ENCODE peak calls at places on chromosomes 11 and 22, in seven cellular contexts. One of them, this sample, is unnamed.

GRCh38 chr11:10407055-10407454 is 48.0 kb upstream of the AMPD3 start:
- DNase-seq in astrocyte of the spinal cord: no peak
- DNase-seq in AG04450: no peak
- DNase-seq in sigmoid colon: no peak
- DNase-seq in cardiac fibroblast: peak
- DNase-seq in body of pancreas: no peak
- DNase-seq in lower lobe of right lung: no peak
- DNase-seq in this sample: no peak

GRCh38 chr11:117992136-117992535 is 5.9 kb downstream of the IL10RA start:
- DNase-seq in astrocyte of the spinal cord: no peak
- DNase-seq in AG04450: no peak
- DNase-seq in sigmoid colon: no peak
- DNase-seq in cardiac fibroblast: no peak
- DNase-seq in body of pancreas: no peak
- DNase-seq in lower lobe of right lung: no peak
- DNase-seq in this sample: no peak

GRCh38 chr11:82790723-82791487 is 57.2 kb upstream of the FAM181B start:
- DNase-seq in astrocyte of the spinal cord: peak
- DNase-seq in AG04450: no peak
- DNase-seq in sigmoid colon: no peak
- DNase-seq in cardiac fibroblast: no peak
- DNase-seq in body of pancreas: no peak
- DNase-seq in lower lobe of right lung: no peak
- DNase-seq in this sample: no peak

GRCh38 chr22:46366801-46367706 is 31.5 kb downstream of the TRMU start:
- DNase-seq in astrocyte of the spinal cord: no peak
- DNase-seq in AG04450: no peak
- DNase-seq in sigmoid colon: no peak
- DNase-seq in cardiac fibroblast: no peak
- DNase-seq in body of pancreas: peak
- DNase-seq in lower lobe of right lung: peak
- DNase-seq in this sample: no peak

GRCh38 chr22:29224121-29224858 is 18.6 kb downstream of the EMID1 start:
- DNase-seq in astrocyte of the spinal cord: no peak
- DNase-seq in AG04450: no peak
- DNase-seq in sigmoid colon: peak
- DNase-seq in cardiac fibroblast: no peak
- DNase-seq in body of pancreas: no peak
- DNase-seq in lower lobe of right lung: no peak
- DNase-seq in this sample: no peak

GRCh38 chr11:26477406-26477805 is 94.7 kb downstream of the MUC15 start:
- DNase-seq in astrocyte of the spinal cord: no peak
- DNase-seq in AG04450: no peak
- DNase-seq in sigmoid colon: no peak
- DNase-seq in cardiac fibroblast: no peak
- DNase-seq in body of pancreas: no peak
- DNase-seq in lower lobe of right lung: no peak
- DNase-seq in this sample: no peak

GRCh38 chr11:94305146-94305545 is 766 bp downstream of the IZUMO1R start:
- DNase-seq in astrocyte of the spinal cord: no peak
- DNase-seq in AG04450: peak
- DNase-seq in sigmoid colon: no peak
- DNase-seq in cardiac fibroblast: peak
- DNase-seq in body of pancreas: no peak
- DNase-seq in lower lobe of right lung: no peak
- DNase-seq in this sample: no peak

GRCh38 chr11:6968816-6969215 is 42.6 kb downstream of the ZNF215 start:
- DNase-seq in astrocyte of the spinal cord: peak
- DNase-seq in AG04450: no peak
- DNase-seq in sigmoid colon: no peak
- DNase-seq in cardiac fibroblast: peak
- DNase-seq in body of pancreas: no peak
- DNase-seq in lower lobe of right lung: no peak
- DNase-seq in this sample: no peak

GRCh38 chr11:120142072-120142423 is 4.1 kb upstream of the TRIM29 start:
- DNase-seq in astrocyte of the spinal cord: no peak
- DNase-seq in AG04450: no peak
- DNase-seq in sigmoid colon: no peak
- DNase-seq in cardiac fibroblast: no peak
- DNase-seq in body of pancreas: peak
- DNase-seq in lower lobe of right lung: no peak
- DNase-seq in this sample: no peak

GRCh38 chr11:120149246-120149645 is 11.3 kb upstream of the TRIM29 start:
- DNase-seq in astrocyte of the spinal cord: no peak
- DNase-seq in AG04450: no peak
- DNase-seq in sigmoid colon: no peak
- DNase-seq in cardiac fibroblast: no peak
- DNase-seq in body of pancreas: no peak
- DNase-seq in lower lobe of right lung: no peak
- DNase-seq in this sample: no peak

GRCh38 chr11:120147094-120147949 is 9.4 kb upstream of the TRIM29 start:
- DNase-seq in astrocyte of the spinal cord: no peak
- DNase-seq in AG04450: no peak
- DNase-seq in sigmoid colon: no peak
- DNase-seq in cardiac fibroblast: no peak
- DNase-seq in body of pancreas: peak
- DNase-seq in lower lobe of right lung: no peak
- DNase-seq in this sample: no peak

GRCh38 chr11:120147950-120148270 is 10.0 kb upstream of the TRIM29 start:
- DNase-seq in astrocyte of the spinal cord: no peak
- DNase-seq in AG04450: no peak
- DNase-seq in sigmoid colon: no peak
- DNase-seq in cardiac fibroblast: no peak
- DNase-seq in body of pancreas: no peak
- DNase-seq in lower lobe of right lung: no peak
- DNase-seq in this sample: no peak

GRCh38 chr11:120146413-120147093 is 8.6 kb upstream of the TRIM29 start:
- DNase-seq in astrocyte of the spinal cord: no peak
- DNase-seq in AG04450: no peak
- DNase-seq in sigmoid colon: no peak
- DNase-seq in cardiac fibroblast: no peak
- DNase-seq in body of pancreas: peak
- DNase-seq in lower lobe of right lung: no peak
- DNase-seq in this sample: no peak
- TF ChIP-seq CTCF in astrocyte of the spinal cord: no peak
- TF ChIP-seq CTCF in AG04450: no peak
- TF ChIP-seq CTCF in sigmoid colon: no peak
- TF ChIP-seq CTCF in cardiac fibroblast: no peak
- TF ChIP-seq CTCF in body of pancreas: no peak
- TF ChIP-seq CTCF in lower lobe of right lung: no peak
- TF ChIP-seq CTCF in this sample: no peak

GRCh38 chr22:49429066-49429465 is 398.6 kb downstream of the BRD1 start:
- DNase-seq in astrocyte of the spinal cord: no peak
- DNase-seq in AG04450: no peak
- DNase-seq in sigmoid colon: no peak
- DNase-seq in cardiac fibroblast: no peak
- DNase-seq in body of pancreas: no peak
- DNase-seq in lower lobe of right lung: no peak
- DNase-seq in this sample: no peak
- TF ChIP-seq CTCF in astrocyte of the spinal cord: no peak
- TF ChIP-seq CTCF in AG04450: no peak
- TF ChIP-seq CTCF in sigmoid colon: no peak
- TF ChIP-seq CTCF in cardiac fibroblast: no peak
- TF ChIP-seq CTCF in body of pancreas: no peak
- TF ChIP-seq CTCF in lower lobe of right lung: no peak
- TF ChIP-seq CTCF in this sample: no peak

DNA sequence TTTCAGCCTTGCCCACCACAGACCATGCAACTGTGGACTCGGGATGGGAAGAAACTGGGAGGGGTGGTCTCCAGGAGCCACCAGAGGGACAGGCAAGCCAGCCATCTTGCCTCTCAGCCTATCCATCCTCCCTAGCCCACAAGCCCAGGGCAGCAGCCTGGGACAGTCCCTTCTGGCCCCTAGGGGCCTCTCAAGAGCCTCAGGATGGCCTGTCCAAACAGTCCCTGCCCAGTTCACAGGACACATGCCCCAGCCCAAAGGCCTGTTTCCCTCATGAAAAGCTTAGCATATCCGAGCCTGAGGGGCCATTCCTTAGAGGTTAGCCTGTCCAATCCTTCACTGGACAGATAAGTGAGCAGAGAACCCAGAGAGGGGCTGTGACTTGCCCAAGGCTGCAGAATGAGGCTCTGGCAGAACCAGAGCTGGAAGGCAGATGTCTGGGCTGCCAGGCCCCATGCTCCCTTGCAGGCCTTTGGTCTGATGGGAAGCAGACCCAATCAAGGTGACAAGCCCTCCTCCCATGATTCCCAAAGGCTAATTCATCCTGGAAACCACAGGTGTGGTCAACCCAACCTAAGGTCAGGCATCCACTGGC is 28.2 kb downstream of the LRRC10B start:
- DNase-seq in astrocyte of the spinal cord: no peak
- DNase-seq in AG04450: no peak
- DNase-seq in sigmoid colon: no peak
- DNase-seq in cardiac fibroblast: no peak
- DNase-seq in body of pancreas: no peak
- DNase-seq in lower lobe of right lung: no peak
- DNase-seq in this sample: no peak
- TF ChIP-seq CTCF in astrocyte of the spinal cord: no peak
- TF ChIP-seq CTCF in AG04450: no peak
- TF ChIP-seq CTCF in sigmoid colon: no peak
- TF ChIP-seq CTCF in cardiac fibroblast: no peak
- TF ChIP-seq CTCF in body of pancreas: no peak
- TF ChIP-seq CTCF in lower lobe of right lung: no peak
- TF ChIP-seq CTCF in this sample: no peak

GRCh38 chr22:25903294-25903693 is 161.3 kb downstream of the MYO18B start:
- DNase-seq in astrocyte of the spinal cord: no peak
- DNase-seq in AG04450: no peak
- DNase-seq in sigmoid colon: no peak
- DNase-seq in cardiac fibroblast: no peak
- DNase-seq in body of pancreas: no peak
- DNase-seq in lower lobe of right lung: no peak
- DNase-seq in this sample: no peak
- TF ChIP-seq CTCF in astrocyte of the spinal cord: peak
- TF ChIP-seq CTCF in AG04450: no peak
- TF ChIP-seq CTCF in sigmoid colon: no peak
- TF ChIP-seq CTCF in cardiac fibroblast: no peak
- TF ChIP-seq CTCF in body of pancreas: no peak
- TF ChIP-seq CTCF in lower lobe of right lung: no peak
- TF ChIP-seq CTCF in this sample: peak

This sample was measured in CD14-positive monocyte.